ENCODE peak calls at places on chromosomes 11 and 22, in ten cellular contexts. One of them, this sample, is unnamed.

GRCh38 chr11:68146010-68146540 is 24.9 kb upstream of the CHKA start:
- DNase-seq in Panc1: no peak
- DNase-seq in psoas muscle: peak; percentile 82
- DNase-seq in pancreas: peak; percentile 99
- DNase-seq in A549: peak; percentile 94
- DNase-seq in stomach: peak; percentile 99
- DNase-seq in heart right ventricle: peak; percentile 84
- DNase-seq in GM23338: no peak
- DNase-seq in WERI-Rb-1: no peak
- DNase-seq in neural progenitor cell: no peak
- DNase-seq in this sample: peak; percentile 94

GRCh38 chr11:124673333-124674167 is at the start of the genes SIAE and SPA17:
- DNase-seq in GM23338: peak; percentile 96
- DNase-seq in psoas muscle: peak; percentile 96
- DNase-seq in heart right ventricle: peak; percentile 96
- DNase-seq in pancreas: peak; percentile 95
- DNase-seq in WERI-Rb-1: peak; percentile 96
- DNase-seq in stomach: peak; percentile 93
- DNase-seq in neural progenitor cell: peak; percentile 94
- DNase-seq in Panc1: peak; percentile 81
- DNase-seq in A549: peak; percentile 93
- DNase-seq in this sample: peak; percentile 95

GRCh38 chr22:37431366-37431765 is 4.1 kb upstream of the ELFN2 start:
- DNase-seq in pancreas: no peak
- DNase-seq in heart right ventricle: no peak
- DNase-seq in psoas muscle: no peak
- DNase-seq in WERI-Rb-1: no peak
- DNase-seq in Panc1: no peak
- DNase-seq in neural progenitor cell: no peak
- DNase-seq in GM23338: no peak
- DNase-seq in A549: peak; percentile 24
- DNase-seq in stomach: no peak
- DNase-seq in this sample: no peak

GRCh38 chr11:77201991-77202841 is 74.2 kb downstream of the MYO7A start:
- DNase-seq in psoas muscle: peak; percentile 46
- DNase-seq in GM23338: no peak
- DNase-seq in A549: no peak
- DNase-seq in WERI-Rb-1: peak; percentile 5
- DNase-seq in pancreas: no peak
- DNase-seq in stomach: peak; percentile 24
- DNase-seq in heart right ventricle: no peak
- DNase-seq in Panc1: no peak
- DNase-seq in neural progenitor cell: no peak
- DNase-seq in this sample: no peak

GRCh38 chr22:30591191-30591587 is 521 bp downstream of the PES1 start:
- DNase-seq in stomach: no peak
- DNase-seq in WERI-Rb-1: no peak
- DNase-seq in heart right ventricle: no peak
- DNase-seq in pancreas: no peak
- DNase-seq in Panc1: no peak
- DNase-seq in neural progenitor cell: no peak
- DNase-seq in GM23338: no peak
- DNase-seq in psoas muscle: no peak
- DNase-seq in A549: no peak
- DNase-seq in this sample: no peak

GRCh38 chr11:45085657-45086501 is 60.6 kb upstream of the PRDM11 start:
- DNase-seq in WERI-Rb-1: peak; percentile 64
- DNase-seq in GM23338: peak; percentile 65
- DNase-seq in heart right ventricle: no peak
- DNase-seq in A549: no peak
- DNase-seq in Panc1: no peak
- DNase-seq in pancreas: no peak
- DNase-seq in neural progenitor cell: peak; percentile 57
- DNase-seq in stomach: no peak
- DNase-seq in psoas muscle: no peak
- DNase-seq in this sample: no peak

GRCh38 chr11:117442049-117442868 is 114.6 kb downstream of the CEP164 start:
- DNase-seq in stomach: no peak
- DNase-seq in pancreas: no peak
- DNase-seq in A549: no peak
- DNase-seq in Panc1: no peak
- DNase-seq in neural progenitor cell: no peak
- DNase-seq in psoas muscle: no peak
- DNase-seq in GM23338: no peak
- DNase-seq in WERI-Rb-1: no peak
- DNase-seq in heart right ventricle: no peak
- DNase-seq in this sample: no peak

GRCh38 chr11:118488480-118489109 is 38.7 kb upstream of the TTC36 start:
- DNase-seq in WERI-Rb-1: peak; percentile 65
- DNase-seq in neural progenitor cell: peak; percentile 72
- DNase-seq in psoas muscle: peak; percentile 73
- DNase-seq in Panc1: peak; percentile 59
- DNase-seq in GM23338: peak; percentile 85
- DNase-seq in A549: peak; percentile 70
- DNase-seq in stomach: peak; percentile 58
- DNase-seq in heart right ventricle: peak; percentile 50
- DNase-seq in pancreas: peak; percentile 63
- DNase-seq in this sample: peak; percentile 65

GRCh38 chr22:43297246-43298061 is 45.7 kb downstream of the SCUBE1 start:
- DNase-seq in neural progenitor cell: no peak
- DNase-seq in psoas muscle: no peak
- DNase-seq in GM23338: no peak
- DNase-seq in heart right ventricle: no peak
- DNase-seq in WERI-Rb-1: peak; percentile 46
- DNase-seq in A549: no peak
- DNase-seq in stomach: no peak
- DNase-seq in Panc1: no peak
- DNase-seq in pancreas: no peak
- DNase-seq in this sample: no peak

GRCh38 chr22:27597703-27598444 is 203.7 kb downstream of the MN1 start:
- DNase-seq in Panc1: no peak
- DNase-seq in heart right ventricle: no peak
- DNase-seq in WERI-Rb-1: no peak
- DNase-seq in stomach: no peak
- DNase-seq in neural progenitor cell: no peak
- DNase-seq in psoas muscle: no peak
- DNase-seq in A549: peak; percentile 38
- DNase-seq in pancreas: no peak
- DNase-seq in GM23338: no peak
- DNase-seq in this sample: no peak

GRCh38 chr22:46057206-46057605 is 80.2 kb upstream of the WNT7B start:
- DNase-seq in neural progenitor cell: no peak
- DNase-seq in WERI-Rb-1: no peak
- DNase-seq in stomach: peak; percentile 25
- DNase-seq in A549: no peak
- DNase-seq in pancreas: peak; percentile 37
- DNase-seq in heart right ventricle: no peak
- DNase-seq in Panc1: no peak
- DNase-seq in GM23338: no peak
- DNase-seq in psoas muscle: peak; percentile 62
- DNase-seq in this sample: no peak

DNA sequence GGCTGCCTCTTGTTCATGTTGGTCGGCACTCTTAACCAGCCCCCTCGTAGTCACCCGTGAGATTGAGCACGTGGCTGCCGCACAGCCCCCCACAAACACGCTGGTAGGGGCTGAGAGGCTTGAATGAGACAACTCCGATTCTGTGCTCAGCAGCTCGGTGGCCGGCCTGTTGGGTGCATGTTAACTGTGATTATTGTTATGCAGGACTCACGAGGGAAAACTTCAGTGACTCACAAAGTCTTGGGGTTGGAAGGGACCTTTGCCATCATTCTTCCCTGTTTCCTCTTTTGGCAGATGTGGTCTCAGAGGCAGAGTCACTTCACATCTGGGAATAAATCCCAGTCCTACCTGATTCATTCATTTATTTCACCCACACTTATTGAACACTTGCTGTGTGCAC is 75.2 kb downstream of the ADAMTS15 start:
- DNase-seq in stomach: no peak
- DNase-seq in GM23338: peak; percentile 22
- DNase-seq in pancreas: no peak
- DNase-seq in neural progenitor cell: no peak
- DNase-seq in A549: no peak
- DNase-seq in heart right ventricle: peak; percentile 33
- DNase-seq in psoas muscle: peak; percentile 72
- DNase-seq in WERI-Rb-1: no peak
- DNase-seq in Panc1: no peak
- DNase-seq in this sample: peak; percentile 25
- H3K4me3 ChIP-seq in stomach: no peak overlapping the region
- H3K4me3 ChIP-seq in GM23338: no peak overlapping the region
- H3K4me3 ChIP-seq in pancreas: no peak overlapping the region
- H3K4me3 ChIP-seq in neural progenitor cell: no peak overlapping the region
- H3K4me3 ChIP-seq in A549: no peak overlapping the region
- H3K4me3 ChIP-seq in heart right ventricle: no peak overlapping the region
- H3K4me3 ChIP-seq in psoas muscle: no peak overlapping the region
- H3K4me3 ChIP-seq in WERI-Rb-1: no peak overlapping the region
- H3K4me3 ChIP-seq in Panc1: no peak overlapping the region
- H3K4me3 ChIP-seq in this sample: no peak overlapping the region

GRCh38 chr11:120340529-120340928 is 4.3 kb downstream of the ARHGEF12 start:
- DNase-seq in psoas muscle: no peak
- DNase-seq in A549: no peak
- DNase-seq in heart right ventricle: no peak
- DNase-seq in Panc1: no peak
- DNase-seq in stomach: no peak
- DNase-seq in WERI-Rb-1: no peak
- DNase-seq in neural progenitor cell: no peak
- DNase-seq in GM23338: no peak
- DNase-seq in pancreas: no peak
- DNase-seq in this sample: no peak

GRCh38 chr11:120342226-120342625 is 6.0 kb downstream of the ARHGEF12 start:
- DNase-seq in heart right ventricle: no peak
- DNase-seq in neural progenitor cell: no peak
- DNase-seq in WERI-Rb-1: no peak
- DNase-seq in A549: no peak
- DNase-seq in pancreas: no peak
- DNase-seq in psoas muscle: no peak
- DNase-seq in Panc1: no peak
- DNase-seq in GM23338: no peak
- DNase-seq in stomach: no peak
- DNase-seq in this sample: no peak

GRCh38 chr11:120343429-120343828 is 7.2 kb downstream of the ARHGEF12 start:
- DNase-seq in GM23338: peak; percentile 12
- DNase-seq in stomach: no peak
- DNase-seq in pancreas: no peak
- DNase-seq in WERI-Rb-1: no peak
- DNase-seq in A549: no peak
- DNase-seq in psoas muscle: no peak
- DNase-seq in Panc1: no peak
- DNase-seq in heart right ventricle: no peak
- DNase-seq in neural progenitor cell: no peak
- DNase-seq in this sample: no peak

GRCh38 chr11:120344302-120345004 is 8.2 kb downstream of the ARHGEF12 start:
- DNase-seq in Panc1: no peak
- DNase-seq in stomach: no peak
- DNase-seq in heart right ventricle: no peak
- DNase-seq in neural progenitor cell: no peak
- DNase-seq in GM23338: no peak
- DNase-seq in WERI-Rb-1: no peak
- DNase-seq in pancreas: no peak
- DNase-seq in psoas muscle: no peak
- DNase-seq in A549: no peak
- DNase-seq in this sample: no peak

GRCh38 chr11:120342678-120343077 is 6.5 kb downstream of the ARHGEF12 start:
- DNase-seq in Panc1: no peak
- DNase-seq in psoas muscle: no peak
- DNase-seq in GM23338: no peak
- DNase-seq in pancreas: no peak
- DNase-seq in stomach: no peak
- DNase-seq in A549: no peak
- DNase-seq in WERI-Rb-1: no peak
- DNase-seq in heart right ventricle: no peak
- DNase-seq in neural progenitor cell: no peak
- DNase-seq in this sample: no peak
- H3K27ac ChIP-seq in Panc1: peak overlapping the region; percentile 68
- H3K27ac ChIP-seq in psoas muscle: no peak overlapping the region
- H3K27ac ChIP-seq in GM23338: no peak overlapping the region
- H3K27ac ChIP-seq in pancreas: no peak overlapping the region
- H3K27ac ChIP-seq in stomach: no peak overlapping the region
- H3K27ac ChIP-seq in A549: no peak overlapping the region
- H3K27ac ChIP-seq in WERI-Rb-1: no peak overlapping the region
- H3K27ac ChIP-seq in heart right ventricle: no peak overlapping the region
- H3K27ac ChIP-seq in neural progenitor cell: no peak overlapping the region
- H3K27ac ChIP-seq in this sample: no peak overlapping the region

DNA sequence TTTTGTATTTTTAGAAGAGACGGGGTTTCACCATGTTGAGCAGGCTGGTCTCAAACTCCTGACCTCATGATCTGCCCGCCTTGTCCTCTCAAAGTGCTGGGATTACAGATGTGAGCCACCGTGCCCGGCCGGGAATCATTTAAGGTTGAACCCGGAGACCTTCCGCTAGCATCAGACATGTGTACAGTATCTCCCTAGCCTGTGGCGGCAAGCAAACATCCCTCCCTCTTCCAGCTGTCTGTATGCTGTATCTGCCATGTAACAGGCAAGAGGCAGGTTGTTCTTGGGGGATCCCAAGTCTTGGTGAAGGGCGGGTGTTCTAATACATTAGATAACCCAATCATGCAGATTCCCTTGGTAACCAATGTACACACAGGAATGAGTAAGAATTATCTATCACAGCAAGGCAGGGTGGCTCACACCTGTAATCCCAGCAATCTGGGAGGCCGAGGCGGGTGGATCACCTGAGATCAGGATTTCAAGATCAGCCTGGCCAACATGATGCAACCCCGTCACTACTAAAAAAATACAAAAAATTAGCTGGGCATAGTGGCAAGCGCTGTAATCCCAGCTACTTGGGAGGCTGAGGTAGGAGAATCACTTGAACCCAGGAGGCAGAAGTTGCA is 58.1 kb upstream of the RBFOX2 start:
- DNase-seq in GM23338: no peak
- DNase-seq in WERI-Rb-1: no peak
- DNase-seq in stomach: no peak
- DNase-seq in neural progenitor cell: no peak
- DNase-seq in heart right ventricle: no peak
- DNase-seq in Panc1: no peak
- DNase-seq in pancreas: no peak
- DNase-seq in A549: no peak
- DNase-seq in psoas muscle: no peak
- DNase-seq in this sample: no peak
- H3K4me3 ChIP-seq in GM23338: no peak overlapping the region
- H3K4me3 ChIP-seq in WERI-Rb-1: no peak overlapping the region
- H3K4me3 ChIP-seq in stomach: no peak overlapping the region
- H3K4me3 ChIP-seq in neural progenitor cell: no peak overlapping the region
- H3K4me3 ChIP-seq in heart right ventricle: no peak overlapping the region
- H3K4me3 ChIP-seq in Panc1: no peak overlapping the region
- H3K4me3 ChIP-seq in pancreas: no peak overlapping the region
- H3K4me3 ChIP-seq in A549: no peak overlapping the region
- H3K4me3 ChIP-seq in psoas muscle: no peak overlapping the region
- H3K4me3 ChIP-seq in this sample: no peak overlapping the region

DNA sequence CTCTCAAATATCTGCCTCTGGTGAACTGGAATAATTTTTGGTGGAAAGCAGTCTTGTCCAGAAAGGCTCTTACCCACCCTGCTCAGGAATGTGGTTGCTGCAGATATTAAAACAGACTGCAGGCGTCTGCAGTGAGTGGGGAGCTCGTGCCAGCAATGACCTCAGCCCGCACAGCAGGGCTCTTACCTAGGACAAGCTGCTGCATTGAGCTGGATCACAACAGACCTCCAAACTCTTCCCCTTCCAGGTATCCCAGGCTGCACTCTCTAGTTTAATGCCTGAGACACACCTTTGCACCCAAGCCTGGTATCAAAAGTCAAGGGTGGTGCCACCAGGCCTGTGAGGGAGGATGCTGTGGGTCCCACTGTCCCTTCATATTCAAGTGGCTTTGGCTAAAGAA is 69.7 kb upstream of the CDON start:
- DNase-seq in psoas muscle: peak; percentile 62
- DNase-seq in stomach: peak; percentile 70
- DNase-seq in GM23338: no peak
- DNase-seq in A549: peak; percentile 49
- DNase-seq in Panc1: no peak
- DNase-seq in WERI-Rb-1: no peak
- DNase-seq in neural progenitor cell: no peak
- DNase-seq in heart right ventricle: no peak
- DNase-seq in pancreas: peak; percentile 62
- DNase-seq in this sample: peak; percentile 82
- H3K27ac ChIP-seq in psoas muscle: no peak overlapping the region
- H3K27ac ChIP-seq in stomach: no peak overlapping the region
- H3K27ac ChIP-seq in GM23338: no peak overlapping the region
- H3K27ac ChIP-seq in A549: no peak overlapping the region
- H3K27ac ChIP-seq in Panc1: no peak overlapping the region
- H3K27ac ChIP-seq in WERI-Rb-1: peak overlapping the region; percentile 31
- H3K27ac ChIP-seq in neural progenitor cell: no peak overlapping the region
- H3K27ac ChIP-seq in heart right ventricle: no peak overlapping the region
- H3K27ac ChIP-seq in pancreas: peak overlapping the region; percentile 62
- H3K27ac ChIP-seq in this sample: no peak overlapping the region

This sample was measured in lung.